ENCODE peak calls at places on chromosomes 13 and 19, in four cellular contexts. T is K562, J is H1, M is HepG2. Z is an unnamed sample.

GRCh38 chr19:34165295-34165738 is 7.0 kb upstream of the LSM14A start:
- DNase-seq in T (no peak), J (no peak), M (no peak), Z (no peak)

GRCh38 chr13:51585234-51585672 is 991 bp downstream of the WDFY2 start:
- DNase-seq in T (no peak), J (no peak), M (no peak), Z (no peak)

GRCh38 chr13:30580852-30581502 is 36.7 kb upstream of the USPL1 start:
- DNase-seq in T (no peak), J (no peak), M (no peak), Z (no peak)

GRCh38 chr19:6223461-6224307 is 56.1 kb downstream of the MLLT1 start:
- DNase-seq in T (no peak), J (no peak), M (no peak), Z (no peak)

GRCh38 chr13:29707876-29708543 is 112.5 kb upstream of the SLC7A1 start:
- DNase-seq in T (peak), J (peak), M (peak), Z (peak)

GRCh38 chr13:26310470-26310869 is 56.5 kb downstream of the CDK8 start:
- DNase-seq in T (no peak), J (no peak), M (no peak), Z (no peak)

GRCh38 chr13:59094149-59094548 is 1069.6 kb downstream of the DIAPH3 start:
- DNase-seq in T (no peak), J (no peak), M (no peak), Z (no peak)

GRCh38 chr19:17555929-17556813 is 722 bp downstream of the COLGALT1 start:
- DNase-seq in T (peak), J (no peak), M (no peak), Z (peak)

GRCh38 chr19:43784251-43784980 is 3.6 kb upstream of the KCNN4 start:
- DNase-seq in T (peak), J (no peak), M (no peak), Z (peak)

GRCh38 chr13:77623797-77624196 is 73.7 kb upstream of the SLAIN1 start:
- DNase-seq in T (no peak), J (no peak), M (no peak), Z (no peak)

GRCh38 chr13:102291587-102292218 is 110.1 kb downstream of the FGF14 start:
- DNase-seq in T (no peak), J (no peak), M (no peak), Z (no peak)

GRCh38 chr19:55099557-55100506 is 17.6 kb downstream of the PPP1R12C start:
- DNase-seq in T (no peak), J (no peak), M (no peak), Z (no peak)

GRCh38 chr13:95603887-95604533 is 40.5 kb downstream of the DZIP1 start:
- DNase-seq in T (no peak), J (no peak), M (peak), Z (peak)

GRCh38 chr19:9535934-9536333 is 2.5 kb downstream of the ZNF426 start:
- DNase-seq in T (no peak), J (no peak), M (no peak), Z (no peak)

GRCh38 chr19:3057275-3057714 is 5.0 kb downstream of the TLE5 start:
- DNase-seq in T (peak), J (no peak), M (no peak), Z (peak)

GRCh38 chr19:39308531-39309304 is 11.9 kb downstream of the LRFN1 start:
- DNase-seq in T (peak), J (peak), M (no peak), Z (no peak)

GRCh38 chr19:51407631-51408131 is 9.8 kb downstream of the SIGLEC10 start:
- DNase-seq in T (peak), J (no peak), M (peak), Z (peak)

GRCh38 chr13:52387721-52388120 is 18.3 kb downstream of the THSD1 start:
- DNase-seq in T (no peak), J (no peak), M (no peak), Z (no peak)

GRCh38 chr13:60584976-60585375 is 188.0 kb downstream of the TDRD3 start:
- DNase-seq in T (no peak), J (no peak), M (no peak), Z (no peak)

GRCh38 chr19:30222993-30223865 is 149.0 kb upstream of the ZNF536 start:
- DNase-seq in T (no peak), J (no peak), M (no peak), Z (no peak)

GRCh38 chr19:23002690-23003422 is at the start of gene ZNF728:
- DNase-seq in T (peak), J (no peak), M (no peak), Z (no peak)

GRCh38 chr13:80251403-80251802 is 89.5 kb downstream of the SPRY2 start:
- DNase-seq in T (no peak), J (no peak), M (no peak), Z (no peak)

GRCh38 chr19:49512970-49513745 is 697 bp downstream of the FCGRT start:
- DNase-seq in T (peak), J (no peak), M (peak), Z (no peak)

GRCh38 chr19:40611096-40611495 is 9.9 kb downstream of the LTBP4 start:
- DNase-seq in T (no peak), J (no peak), M (no peak), Z (no peak)

GRCh38 chr19:15448778-15449619 is 757 bp downstream of the WIZ start:
- DNase-seq in T (peak), J (no peak), M (no peak), Z (peak)

GRCh38 chr19:10343495-10343894 is 4.1 kb upstream of the ICAM3 start:
- DNase-seq in T (no peak), J (no peak), M (no peak), Z (no peak)

GRCh38 chr13:54029720-54030119 is 1001.1 kb downstream of the OLFM4 start:
- DNase-seq in T (no peak), J (no peak), M (no peak), Z (no peak)

GRCh38 chr19:29502581-29502850 is 23.3 kb upstream of the VSTM2B start:
- DNase-seq in T (no peak), J (no peak), M (no peak), Z (no peak)

GRCh38 chr13:22173605-22174004 is 502.7 kb downstream of the FGF9 start:
- DNase-seq in T (no peak), J (no peak), M (no peak), Z (peak)

GRCh38 chr19:47697863-47698609 is 15.2 kb upstream of the EHD2 start:
- DNase-seq in T (peak), J (peak), M (peak), Z (peak)

GRCh38 chr19:47701717-47702552 is 11.3 kb upstream of the EHD2 start:
- DNase-seq in T (no peak), J (no peak), M (no peak), Z (no peak)

GRCh38 chr19:47698631-47699359 is 14.4 kb upstream of the EHD2 start:
- DNase-seq in T (no peak), J (no peak), M (no peak), Z (no peak)

GRCh38 chr19:47700934-47701716 is 12.1 kb upstream of the EHD2 start:
- DNase-seq in T (no peak), J (no peak), M (no peak), Z (no peak)

GRCh38 chr19:47699360-47699917 is 13.8 kb upstream of the EHD2 start:
- DNase-seq in T (peak), J (no peak), M (peak), Z (peak)
- TF ChIP-seq JUN in T (no peak), J (no peak), M (no peak), Z (no peak)

DNA sequence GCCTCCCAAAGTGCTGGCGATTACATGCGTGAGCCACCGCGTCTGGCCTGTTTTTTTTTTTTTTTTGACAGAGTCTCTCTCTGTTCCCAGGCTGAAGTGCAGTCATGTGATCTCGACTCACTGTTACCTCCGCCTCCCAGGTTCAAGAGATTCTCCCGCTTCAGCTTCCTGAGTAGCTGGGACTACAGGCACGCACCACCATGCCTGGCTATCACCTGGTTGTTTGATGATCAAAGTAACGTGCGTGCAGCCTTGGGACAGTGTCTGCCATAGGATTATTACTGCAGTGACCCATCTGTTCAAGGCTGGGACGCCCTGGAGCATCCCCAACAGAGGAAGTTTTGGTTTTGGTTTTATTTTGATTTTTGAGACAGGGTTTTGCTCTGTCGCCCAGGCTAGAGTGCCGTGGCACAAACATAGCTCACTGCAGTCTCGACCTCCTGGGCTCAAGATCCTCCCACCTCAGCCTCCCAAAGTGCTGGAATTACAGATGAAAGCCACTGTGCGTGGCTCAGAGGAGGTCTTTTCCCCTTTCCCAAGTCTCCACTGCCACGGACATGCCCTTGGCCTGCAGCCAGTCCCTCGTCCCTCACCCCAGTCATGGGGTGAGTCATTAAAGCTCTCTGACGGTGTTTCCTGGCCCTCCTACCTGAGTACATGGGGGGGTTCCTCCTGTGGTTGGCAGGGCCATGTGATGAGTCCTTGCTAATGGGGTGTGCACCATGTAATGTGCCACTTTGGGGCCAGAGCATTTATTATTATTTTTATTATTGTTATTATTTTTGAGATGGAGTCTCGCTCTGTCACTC is 65.6 kb downstream of the IER2 start:
- DNase-seq in T (no peak), J (no peak), M (peak), Z (no peak)
- TF ChIP-seq CHD2 in T (no peak), J (no peak), M (no peak), Z (no peak)

GRCh38 chr13:40576369-40576768 is 90.1 kb downstream of the FOXO1 start:
- DNase-seq in T (no peak), J (no peak), M (no peak), Z (no peak)
- TF ChIP-seq JUN in T (no peak), J (no peak), M (no peak), Z (no peak)

GRCh38 chr19:20414133-20414532 is 151.4 kb downstream of the ZNF737 start:
- DNase-seq in T (no peak), J (no peak), M (no peak), Z (no peak)

GRCh38 chr19:20413705-20414104 is 151.9 kb downstream of the ZNF737 start:
- DNase-seq in T (no peak), J (no peak), M (no peak), Z (no peak)
- TF ChIP-seq CHD2 in T (no peak), J (no peak), M (no peak), Z (no peak)

GRCh38 chr19:37961198-37961597 is 54.2 kb downstream of the SIPA1L3 start:
- DNase-seq in T (no peak), J (no peak), M (no peak), Z (no peak)

GRCh38 chr19:37966211-37967072 is 59.4 kb downstream of the SIPA1L3 start:
- DNase-seq in T (no peak), J (no peak), M (no peak), Z (no peak)

GRCh38 chr19:37959665-37960114 is 52.7 kb downstream of the SIPA1L3 start:
- DNase-seq in T (no peak), J (no peak), M (no peak), Z (no peak)

GRCh38 chr19:37964109-37964508 is 57.1 kb downstream of the SIPA1L3 start:
- DNase-seq in T (no peak), J (no peak), M (no peak), Z (no peak)

GRCh38 chr19:37963190-37963947 is 56.4 kb downstream of the SIPA1L3 start:
- DNase-seq in T (no peak), J (no peak), M (peak), Z (no peak)
- TF ChIP-seq JUN in T (no peak), J (no peak), M (no peak), Z (no peak)

GRCh38 chr13:34412295-34412694 is 529.8 kb upstream of the NBEA start:
- DNase-seq in T (no peak), J (no peak), M (no peak), Z (no peak)
- TF ChIP-seq CHD2 in T (no peak), J (no peak), M (no peak), Z (no peak)

GRCh38 chr13:49112782-49113525 is 107.2 kb upstream of the MLNR start:
- DNase-seq in T (peak), J (peak), M (no peak), Z (no peak)

GRCh38 chr13:49108204-49108603 is 111.9 kb upstream of the MLNR start:
- DNase-seq in T (no peak), J (no peak), M (no peak), Z (no peak)

GRCh38 chr13:49113526-49114286 is 106.4 kb upstream of the MLNR start:
- DNase-seq in T (no peak), J (no peak), M (peak), Z (peak)

DNA sequence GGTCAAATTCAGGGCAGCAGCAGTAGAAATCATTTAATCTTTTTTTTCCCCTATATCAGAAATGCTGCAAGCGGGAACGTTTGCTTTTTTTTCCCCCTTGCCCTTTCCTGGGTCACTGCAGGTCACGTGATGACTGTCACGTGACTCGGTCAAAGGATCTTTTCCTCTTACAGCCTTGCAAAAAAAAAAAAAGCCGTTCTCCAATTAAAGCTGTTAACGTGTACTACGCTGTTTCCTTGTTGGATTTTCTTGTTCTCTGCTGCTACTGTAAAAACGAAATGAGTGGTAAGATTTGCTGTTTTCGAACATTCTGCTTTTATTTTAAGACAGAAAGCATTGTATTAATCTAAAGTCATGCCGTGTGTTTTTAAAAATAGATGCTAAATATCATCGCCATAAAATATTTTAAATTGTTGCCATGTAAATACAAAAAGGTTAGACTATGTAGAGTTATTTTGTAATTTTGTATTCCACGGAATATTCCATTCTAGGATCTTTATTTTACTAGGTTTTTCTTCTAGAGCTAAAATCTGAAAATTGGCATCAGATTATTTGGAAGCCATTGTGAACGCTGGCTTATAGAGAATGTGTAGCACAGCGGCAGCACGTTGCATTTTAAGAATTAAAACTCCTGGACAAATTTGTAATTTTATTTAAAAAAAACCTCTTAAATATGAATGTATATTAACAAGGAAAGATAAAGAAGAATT is 109.9 kb upstream of the MLNR start:
- DNase-seq in T (peak), J (no peak), M (peak), Z (peak)
- TF ChIP-seq JUN in T (no peak), J (no peak), M (no peak), Z (no peak)

Z was measured in A549.